ENCODE peak calls at places on chromosomes 7 and 10, in seven cellular contexts. T is adrenal gland, W is small intestine, A is heart left ventricle, F is neuronal stem cell, U is neural progenitor cell, M is lower lobe of right lung. Z is an unnamed sample. For H3K4me1, the result is how much of the 10 kb centered on the place peaks cover.

GRCh38 chr10:24485299-24485698 is 238.4 kb downstream of the ARHGAP21 start:
- DNase-seq in F (no peak), W (no peak), M (no peak), T (peak), A (no peak), U (no peak), Z (no peak)

GRCh38 chr7:108331971-108332370 is 124.3 kb downstream of the NRCAM start:
- DNase-seq in F (no peak), T (no peak), M (no peak), U (no peak), W (no peak), A (no peak), Z (no peak)

GRCh38 chr7:30563326-30563942 is 31.2 kb upstream of the GARS1 start:
- DNase-seq in W (no peak), F (no peak), M (peak), A (no peak), T (no peak), U (no peak), Z (no peak)

GRCh38 chr7:109964780-109965179 is 1126.1 kb upstream of the LRRN3 start:
- DNase-seq in U (no peak), W (no peak), T (no peak), A (no peak), M (no peak), F (no peak), Z (no peak)

GRCh38 chr7:52479990-52480389 is 555.4 kb upstream of the POM121L12 start:
- DNase-seq in M (no peak), A (no peak), U (no peak), T (no peak), W (no peak), F (no peak), Z (no peak)

GRCh38 chr7:99040104-99040958 is 103.6 kb downstream of the SMURF1 start:
- DNase-seq in M (peak), F (peak), A (peak), W (peak), U (peak), T (peak), Z (peak)

GRCh38 chr10:1661416-1661815 is 75.9 kb downstream of the ADARB2 start:
- DNase-seq in T (no peak), F (no peak), A (no peak), U (no peak), M (no peak), W (no peak), Z (no peak)

GRCh38 chr7:29126804-29127203 is 19.5 kb downstream of the CPVL start:
- DNase-seq in F (no peak), U (no peak), M (no peak), W (peak), T (no peak), A (no peak), Z (no peak)

GRCh38 chr7:122626785-122627184 is 72.1 kb downstream of the RNF133 start:
- DNase-seq in T (no peak), F (no peak), A (no peak), M (peak), U (no peak), W (no peak), Z (no peak)

GRCh38 chr7:14024406-14024805 is 34.9 kb upstream of the ETV1 start:
- DNase-seq in A (no peak), M (no peak), F (no peak), W (no peak), T (no peak), U (no peak), Z (no peak)

DNA sequence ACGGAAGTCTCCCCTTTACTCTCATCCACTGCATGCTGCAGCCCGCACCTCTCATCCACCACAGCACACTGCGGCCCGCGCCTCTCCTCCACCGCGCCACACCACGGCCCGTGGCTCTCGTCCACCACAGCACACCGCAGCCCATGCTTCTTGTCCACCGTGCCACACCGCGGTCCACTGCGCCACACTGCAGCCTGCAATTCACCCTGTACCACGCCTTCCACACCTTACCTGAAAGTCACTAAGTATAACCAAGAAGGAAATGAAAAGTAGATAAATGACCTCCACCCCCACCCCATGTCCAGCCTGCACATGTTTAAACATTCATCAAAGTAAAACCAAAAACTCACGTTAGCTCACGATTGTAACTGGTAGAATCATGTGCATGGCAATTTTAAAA is 176.1 kb downstream of the DIP2C start:
- DNase-seq in F (no peak), W (peak), M (no peak), A (no peak), T (no peak), U (no peak), Z (no peak)
- H3K4me3 ChIP-seq in F (peak), W (peak), M (peak), A (no peak), T (no peak), U (no peak), Z (no peak)

GRCh38 chr10:93334181-93334580 is 148.0 kb downstream of the MYOF start:
- DNase-seq in U (no peak), M (no peak), F (no peak), A (no peak), W (no peak), T (no peak), Z (no peak)

GRCh38 chr10:93336110-93336509 is 146.0 kb downstream of the MYOF start:
- DNase-seq in W (no peak), F (no peak), U (no peak), A (no peak), T (no peak), M (no peak), Z (no peak)

GRCh38 chr10:93333278-93333978 is 148.7 kb downstream of the MYOF start:
- DNase-seq in M (no peak), U (peak), F (no peak), A (no peak), W (no peak), T (no peak), Z (no peak)

GRCh38 chr10:93336678-93337077 is 145.5 kb downstream of the MYOF start:
- DNase-seq in T (no peak), W (no peak), M (no peak), A (no peak), F (no peak), U (no peak), Z (no peak)

GRCh38 chr10:93334901-93335312 is 147.2 kb downstream of the MYOF start:
- DNase-seq in U (no peak), A (no peak), F (no peak), M (no peak), W (no peak), T (no peak), Z (no peak)
- H3K27ac ChIP-seq in U (no peak), A (no peak), F (no peak), M (no peak), W (no peak), T (no peak), Z (no peak)

GRCh38 chr10:124185074-124185473 is 91.7 kb upstream of the CHST15 start:
- DNase-seq in M (no peak), U (no peak), W (no peak), A (no peak), T (no peak), F (no peak), Z (no peak)

GRCh38 chr10:124181656-124182055 is 88.3 kb upstream of the CHST15 start:
- DNase-seq in A (no peak), M (no peak), W (no peak), T (no peak), U (no peak), F (no peak), Z (no peak)

GRCh38 chr10:124184208-124184820 is 90.9 kb upstream of the CHST15 start:
- DNase-seq in U (no peak), W (no peak), M (no peak), F (no peak), A (no peak), T (no peak), Z (no peak)

GRCh38 chr10:124182088-124182541 is 88.7 kb upstream of the CHST15 start:
- DNase-seq in W (no peak), U (no peak), T (no peak), F (no peak), A (no peak), M (no peak), Z (no peak)

DNA sequence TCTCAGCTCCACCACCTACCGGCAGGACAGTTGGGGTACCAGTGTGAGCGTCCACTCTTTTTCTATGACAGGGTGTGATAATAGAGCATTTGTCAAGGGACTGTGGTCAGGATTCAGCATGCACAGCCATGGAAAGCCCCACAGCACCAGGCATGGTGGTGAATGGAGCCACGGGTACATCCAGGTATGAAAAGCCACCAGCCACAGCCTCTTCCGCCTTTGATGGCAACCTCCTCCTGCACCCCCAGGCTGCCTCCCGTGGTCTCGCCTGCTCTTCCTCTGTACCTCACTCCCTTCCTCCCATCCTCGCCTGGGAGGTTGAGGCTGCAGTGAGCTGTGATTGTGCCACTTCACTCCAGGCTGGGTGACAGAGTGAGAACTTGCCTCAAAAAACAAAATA is 90.2 kb upstream of the CHST15 start:
- DNase-seq in F (no peak), W (no peak), U (no peak), T (no peak), M (no peak), A (no peak), Z (no peak)
- H3K4me1 ChIP-seq in F (under half), W (under half), U (under half), T (under half), M (under half), A (under half), Z (under half)

DNA sequence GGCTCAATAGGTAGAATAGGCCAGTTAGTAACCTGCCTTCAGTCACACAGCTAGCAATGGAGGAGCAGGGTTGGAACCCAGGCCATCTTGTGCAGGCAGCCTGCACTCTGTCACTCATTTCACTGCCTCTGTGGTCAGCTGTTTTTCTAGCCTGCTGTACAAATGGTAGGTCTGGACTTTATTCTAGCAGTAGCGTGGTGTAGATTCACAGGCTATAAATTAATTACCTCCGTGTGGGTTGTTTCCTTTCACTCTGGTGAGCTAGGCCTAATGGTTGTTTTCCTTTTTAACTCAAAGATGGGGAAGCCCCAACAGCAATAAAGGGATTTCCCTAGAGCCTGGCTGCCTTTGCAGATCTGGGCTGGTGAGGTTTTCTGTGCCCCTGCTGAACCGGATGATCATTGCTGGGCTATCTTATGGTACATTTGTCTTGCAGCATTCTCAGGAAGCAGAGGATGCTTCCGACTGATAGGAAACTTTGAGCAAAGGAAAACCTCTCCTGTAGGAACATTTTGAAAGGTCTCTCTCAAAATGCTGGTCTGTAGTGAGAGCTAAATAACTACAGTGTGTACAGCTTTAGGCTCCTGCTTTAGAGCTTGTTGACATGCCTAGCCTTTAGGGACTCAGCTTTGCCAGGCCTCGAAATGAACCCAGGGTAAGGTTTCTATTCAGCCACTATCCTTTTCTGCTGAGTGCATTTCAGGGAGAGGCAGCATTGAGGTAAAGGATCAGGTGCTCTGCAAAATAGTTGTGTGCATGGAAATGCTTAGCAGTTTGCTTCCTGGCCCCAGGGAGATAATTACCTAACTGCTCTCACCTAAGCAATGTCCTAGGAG is 157.4 kb downstream of the ST7 start:
- DNase-seq in U (no peak), F (no peak), A (no peak), T (no peak), W (peak), M (no peak), Z (no peak)
- H3K4me3 ChIP-seq in U (no peak), F (peak), A (no peak), T (no peak), W (no peak), M (no peak), Z (peak)

GRCh38 chr10:11178606-11179221 is 161.0 kb downstream of the CELF2 start:
- DNase-seq in A (peak), T (peak), U (no peak), F (no peak), M (peak), W (peak), Z (no peak)

GRCh38 chr10:11179231-11180105 is 161.8 kb downstream of the CELF2 start:
- DNase-seq in T (no peak), U (no peak), F (no peak), W (no peak), M (no peak), A (no peak), Z (no peak)

GRCh38 chr10:11175823-11176243 is 158.2 kb downstream of the CELF2 start:
- DNase-seq in M (no peak), T (no peak), F (no peak), W (peak), A (no peak), U (no peak), Z (no peak)

GRCh38 chr10:11176746-11177145 is 159.1 kb downstream of the CELF2 start:
- DNase-seq in T (no peak), A (no peak), M (no peak), U (no peak), F (no peak), W (peak), Z (no peak)

GRCh38 chr10:11177926-11178453 is 160.3 kb downstream of the CELF2 start:
- DNase-seq in M (peak), A (no peak), U (peak), F (no peak), T (no peak), W (no peak), Z (no peak)
- H3K27ac ChIP-seq in M (peak), A (peak), U (no peak), F (no peak), T (no peak), W (peak), Z (no peak)